ENCODE peak calls at places on chromosomes 3 and 15, in eight cellular contexts. G is body of pancreas; V is CD8-positive, alpha-beta T cell; S is hepatocyte; M is mammary epithelial cell; I is breast epithelium; H is left ventricle myocardium inferior; L is CD4-positive, alpha-beta memory T cell. Y is an unnamed sample.

GRCh38 chr3:123723527-123724168 is 138.8 kb upstream of the HACD2 start:
- DNase-seq in G (peak; percentile 64), V (no peak), S (peak; percentile 88), M (peak; percentile 66), I (peak; percentile 59), H (no peak), L (no peak), Y (no peak)

GRCh38 chr3:46400000-46400734 is 6.7 kb downstream of the CCR5AS start:
- DNase-seq in G (no peak), V (no peak), S (peak; percentile 65), M (no peak), I (no peak), H (no peak), L (no peak), Y (no peak)

GRCh38 chr3:45226206-45226915 is at the start of gene TMEM158:
- DNase-seq in G (peak; percentile 81), V (peak; percentile 70), S (peak; percentile 90), M (peak; percentile 81), I (peak; percentile 71), H (peak; percentile 83), L (peak; percentile 76), Y (peak; percentile 6)

GRCh38 chr3:59364471-59364870 is 314.6 kb upstream of the CFAP20DC start:
- DNase-seq in G (no peak), V (no peak), S (no peak), M (peak; percentile 18), I (no peak), H (no peak), L (no peak), Y (no peak)

GRCh38 chr3:173748140-173748539 is 350.6 kb downstream of the NLGN1 start:
- DNase-seq in G (no peak), V (no peak), S (no peak), M (no peak), I (no peak), H (no peak), L (no peak), Y (no peak)

GRCh38 chr3:197480320-197480719 is 75.4 kb downstream of the BDH1 start:
- DNase-seq in G (no peak), V (no peak), S (no peak), M (no peak), I (no peak), H (no peak), L (no peak), Y (no peak)

GRCh38 chr3:154981201-154981600 is 98.9 kb upstream of the MME start:
- DNase-seq in G (no peak), V (no peak), S (no peak), M (no peak), I (no peak), H (no peak), L (no peak), Y (no peak)

GRCh38 chr3:78736863-78737262 is 1030.9 kb downstream of the ROBO1 start:
- DNase-seq in G (no peak), V (no peak), S (no peak), M (peak; percentile 98), I (no peak), H (no peak), L (no peak), Y (no peak)

GRCh38 chr3:38590521-38590920 is 59.0 kb downstream of the SCN5A start:
- DNase-seq in G (no peak), V (no peak), S (no peak), M (no peak), I (no peak), H (no peak), L (no peak), Y (no peak)

GRCh38 chr3:189652042-189652441 is 20.9 kb downstream of the TP63 start:
- DNase-seq in G (no peak), V (no peak), S (peak; percentile 21), M (peak; percentile 23), I (no peak), H (no peak), L (no peak), Y (no peak)

GRCh38 chr3:38627956-38628355 is 21.5 kb downstream of the SCN5A start:
- DNase-seq in G (no peak), V (no peak), S (no peak), M (no peak), I (no peak), H (no peak), L (no peak), Y (no peak)

GRCh38 chr3:109125902-109126301 is 8.0 kb upstream of the MORC1 start:
- DNase-seq in G (no peak), V (no peak), S (peak; percentile 65), M (no peak), I (no peak), H (no peak), L (no peak), Y (no peak)

GRCh38 chr3:176765491-176765890 is 431.8 kb downstream of the TBL1XR1 start:
- DNase-seq in G (no peak), V (no peak), S (no peak), M (no peak), I (no peak), H (no peak), L (no peak), Y (no peak)

GRCh38 chr3:55637906-55638635 is 151.0 kb upstream of the WNT5A start:
- DNase-seq in G (no peak), V (no peak), S (no peak), M (peak; percentile 39), I (peak; percentile 40), H (no peak), L (no peak), Y (no peak)

GRCh38 chr3:113441051-113441770 is at the start of gene CFAP44:
- DNase-seq in G (peak; percentile 77), V (peak; percentile 72), S (peak; percentile 86), M (peak; percentile 41), I (peak; percentile 26), H (peak; percentile 72), L (peak; percentile 46), Y (peak; percentile 60)

GRCh38 chr3:4358273-4358672 is 55.1 kb downstream of the SETMAR start:
- DNase-seq in G (no peak), V (no peak), S (no peak), M (no peak), I (no peak), H (no peak), L (no peak), Y (no peak)

GRCh38 chr3:195771651-195772300 is 40.0 kb downstream of the MUC4 start:
- DNase-seq in G (no peak), V (no peak), S (no peak), M (no peak), I (no peak), H (no peak), L (no peak), Y (no peak)

GRCh38 chr15:101710806-101711205 is 13.5 kb downstream of the TARS3 start:
- DNase-seq in G (no peak), V (no peak), S (no peak), M (no peak), I (no peak), H (no peak), L (no peak), Y (no peak)

GRCh38 chr3:16290007-16290826 is 25.2 kb downstream of the OXNAD1 start:
- DNase-seq in G (peak; percentile 44), V (no peak), S (peak; percentile 63), M (peak; percentile 28), I (no peak), H (no peak), L (peak; percentile 67), Y (no peak)

GRCh38 chr15:57477736-57478522 is 101.6 kb downstream of the CGNL1 start:
- DNase-seq in G (peak; percentile 92), V (no peak), S (peak; percentile 71), M (no peak), I (no peak), H (no peak), L (no peak), Y (no peak)

DNA sequence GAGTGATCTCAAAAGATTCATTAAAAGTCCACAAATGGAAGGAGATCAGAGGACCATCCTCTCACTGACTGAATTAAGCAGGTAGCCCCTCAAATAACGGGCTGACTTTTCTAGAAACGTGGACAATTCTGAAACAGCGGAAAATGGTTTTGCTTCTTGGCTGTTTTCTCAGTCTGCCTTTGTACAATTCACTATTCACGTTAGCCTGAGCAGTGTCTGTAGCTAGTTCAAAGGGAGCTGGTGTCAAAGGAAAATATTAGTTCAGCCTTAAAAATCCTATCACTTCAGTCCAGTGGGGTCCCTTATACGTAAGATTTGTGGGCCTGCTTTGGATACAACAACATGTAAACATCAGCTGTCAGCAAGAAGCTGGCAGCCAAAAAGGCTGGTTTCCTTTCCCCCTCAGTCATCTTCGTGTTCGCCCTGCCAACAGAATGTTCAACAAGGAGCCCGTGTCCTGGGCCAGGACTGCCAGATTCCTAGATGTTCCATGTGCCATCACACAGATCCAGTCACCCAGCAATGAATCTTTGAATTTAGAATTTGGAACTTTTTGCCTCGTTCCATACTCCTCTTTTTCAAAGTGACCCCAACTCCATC is 19.3 kb downstream of the LMCD1 start:
- DNase-seq in G (no peak), V (no peak), S (no peak), M (no peak), I (no peak), H (no peak), L (no peak), Y (no peak)
- H3K27ac ChIP-seq in G (no peak overlapping the region), V (no peak overlapping the region), S (peak overlapping the region; percentile 59), M (no peak overlapping the region), I (no peak overlapping the region), H (no peak overlapping the region), L (no peak overlapping the region), Y (no peak overlapping the region)

GRCh38 chr3:179449621-179450020 is 1.6 kb downstream of the GNB4 start:
- DNase-seq in G (no peak), V (no peak), S (no peak), M (no peak), I (no peak), H (no peak), L (no peak), Y (no peak)
- H3K27ac ChIP-seq in G (no peak overlapping the region), V (no peak overlapping the region), S (peak overlapping the region; percentile 96), M (peak overlapping the region; percentile 63), I (peak overlapping the region; percentile 97), H (peak overlapping the region; percentile 96), L (no peak overlapping the region), Y (no peak overlapping the region)

DNA sequence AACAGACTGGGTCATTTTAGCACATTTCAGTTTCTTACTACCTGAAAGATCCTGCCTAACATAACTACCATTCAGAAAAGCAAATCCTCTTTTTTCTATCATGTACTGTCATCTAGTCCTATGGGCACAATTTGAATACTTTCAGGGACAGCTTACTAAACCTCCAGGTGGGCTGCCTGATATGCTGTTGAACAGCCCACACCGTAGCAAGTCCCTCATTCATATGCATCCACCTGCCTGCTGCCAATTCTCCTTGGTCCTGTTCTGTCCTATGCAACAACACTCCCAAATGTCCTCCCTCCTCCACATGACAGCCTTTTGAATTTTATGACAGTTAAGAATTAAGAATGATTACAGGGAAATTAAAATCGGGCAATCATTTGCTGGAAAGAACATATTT is 137.9 kb downstream of the KCNAB1 start:
- DNase-seq in G (no peak), V (no peak), S (no peak), M (no peak), I (no peak), H (no peak), L (no peak), Y (no peak)
- H3K27ac ChIP-seq in G (no peak overlapping the region), V (no peak overlapping the region), S (no peak overlapping the region), M (no peak overlapping the region), I (no peak overlapping the region), H (no peak overlapping the region), L (no peak overlapping the region), Y (no peak overlapping the region)

GRCh38 chr3:138327831-138328230 is 1.8 kb downstream of the NME9 start:
- DNase-seq in G (no peak), V (no peak), S (no peak), M (peak; percentile 86), I (no peak), H (no peak), L (peak; percentile 57), Y (no peak)
- H3K27ac ChIP-seq in G (no peak overlapping the region), V (no peak overlapping the region), S (no peak overlapping the region), M (peak overlapping the region; percentile 29), I (no peak overlapping the region), H (no peak overlapping the region), L (no peak overlapping the region), Y (no peak overlapping the region)

Y was measured in substantia nigra.